ENCODE peak calls at places on chromosomes 5 and 9, in nine cellular contexts. I, B, L, X, A, D, Z, U and P are unnamed samples.

GRCh38 chr9:33117306-33117705 is 40.8 kb upstream of the SMU1 start:
- DNase-seq in U (no peak), I (peak), X (no peak), L (no peak), B (no peak), Z (no peak), A (no peak), D (no peak), P (no peak)

GRCh38 chr9:117957267-117957666 is 253.1 kb downstream of the TLR4 start:
- DNase-seq in A (peak), U (no peak), I (no peak), D (no peak), B (no peak), X (no peak), L (no peak), Z (no peak), P (no peak)

GRCh38 chr5:173612948-173613347 is 3.5 kb downstream of the BOD1 start:
- DNase-seq in U (no peak), Z (no peak), L (no peak), B (peak), A (peak), X (no peak), I (peak), D (no peak), P (no peak)

GRCh38 chr9:116144038-116144437 is 9.6 kb upstream of the PAPPA start:
- DNase-seq in D (no peak), L (no peak), A (peak), X (no peak), Z (no peak), U (no peak), B (peak), I (peak), P (no peak)

GRCh38 chr9:3282365-3282764 is 243.4 kb downstream of the RFX3 start:
- DNase-seq in U (no peak), X (no peak), L (no peak), I (no peak), Z (no peak), A (no peak), D (no peak), B (no peak), P (no peak)

GRCh38 chr9:87141124-87141523 is 193.8 kb upstream of the GAS1 start:
- DNase-seq in U (no peak), B (no peak), X (no peak), Z (no peak), D (no peak), I (no peak), L (no peak), A (no peak), P (no peak)

GRCh38 chr5:74040065-74040551 is 414.1 kb downstream of the ARHGEF28 start:
- DNase-seq in Z (no peak), A (peak), U (no peak), X (no peak), I (peak), L (peak), B (peak), D (no peak), P (no peak)

GRCh38 chr9:97831843-97832636 is 21.0 kb upstream of the FOXE1 start:
- DNase-seq in D (no peak), Z (no peak), B (no peak), L (no peak), A (no peak), I (no peak), U (no peak), X (no peak), P (no peak)

GRCh38 chr5:140273401-140273877 is 29.5 kb downstream of the PFDN1 start:
- DNase-seq in U (no peak), I (peak), B (peak), D (no peak), L (no peak), Z (no peak), A (peak), X (no peak), P (no peak)

GRCh38 chr9:5500441-5501235 is 9.7 kb upstream of the PDCD1LG2 start:
- DNase-seq in X (no peak), L (peak), B (peak), I (no peak), Z (no peak), A (no peak), D (no peak), U (no peak), P (no peak)

GRCh38 chr5:111694183-111694582 is 62.8 kb downstream of the NREP start:
- DNase-seq in B (peak), L (no peak), D (no peak), U (no peak), I (peak), A (peak), Z (no peak), X (no peak), P (no peak)

GRCh38 chr5:151448038-151448985 is 909 bp downstream of the SLC36A1 start:
- DNase-seq in B (no peak), D (no peak), I (peak), L (no peak), Z (peak), X (peak), A (peak), U (peak), P (peak)

GRCh38 chr5:125390316-125390715 is 643.9 kb upstream of the ZNF608 start:
- DNase-seq in A (no peak), U (no peak), L (no peak), I (no peak), D (no peak), X (no peak), Z (no peak), B (no peak), P (no peak)

DNA sequence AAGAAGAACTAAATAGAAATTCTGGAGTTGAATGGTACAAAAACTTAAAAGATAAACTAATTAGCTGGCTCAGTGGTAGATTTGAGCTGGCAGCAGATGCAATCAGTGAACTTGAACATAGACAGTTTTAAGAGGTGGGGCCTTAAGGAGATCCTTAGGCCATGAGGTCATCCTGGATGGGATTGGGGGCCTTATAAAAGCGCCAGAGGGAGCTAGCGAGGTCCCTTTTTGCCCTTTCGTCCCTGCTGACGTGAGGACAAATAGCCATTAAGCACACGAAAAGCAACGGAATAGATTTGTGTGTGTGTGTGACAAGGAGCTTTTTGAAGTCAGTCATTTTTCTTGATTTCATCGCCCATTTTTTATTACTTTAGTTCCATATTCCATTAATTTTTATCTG is 83.3 kb downstream of the ZNF354C start:
- DNase-seq in U (no peak), B (peak), L (no peak), Z (no peak), X (peak), I (peak), D (no peak), A (no peak), P (no peak)
- TF ChIP-seq CTCF in U (no peak), B (no peak), L (peak), Z (no peak), X (peak), I (no peak), D (no peak), A (no peak), P (no peak)

DNA sequence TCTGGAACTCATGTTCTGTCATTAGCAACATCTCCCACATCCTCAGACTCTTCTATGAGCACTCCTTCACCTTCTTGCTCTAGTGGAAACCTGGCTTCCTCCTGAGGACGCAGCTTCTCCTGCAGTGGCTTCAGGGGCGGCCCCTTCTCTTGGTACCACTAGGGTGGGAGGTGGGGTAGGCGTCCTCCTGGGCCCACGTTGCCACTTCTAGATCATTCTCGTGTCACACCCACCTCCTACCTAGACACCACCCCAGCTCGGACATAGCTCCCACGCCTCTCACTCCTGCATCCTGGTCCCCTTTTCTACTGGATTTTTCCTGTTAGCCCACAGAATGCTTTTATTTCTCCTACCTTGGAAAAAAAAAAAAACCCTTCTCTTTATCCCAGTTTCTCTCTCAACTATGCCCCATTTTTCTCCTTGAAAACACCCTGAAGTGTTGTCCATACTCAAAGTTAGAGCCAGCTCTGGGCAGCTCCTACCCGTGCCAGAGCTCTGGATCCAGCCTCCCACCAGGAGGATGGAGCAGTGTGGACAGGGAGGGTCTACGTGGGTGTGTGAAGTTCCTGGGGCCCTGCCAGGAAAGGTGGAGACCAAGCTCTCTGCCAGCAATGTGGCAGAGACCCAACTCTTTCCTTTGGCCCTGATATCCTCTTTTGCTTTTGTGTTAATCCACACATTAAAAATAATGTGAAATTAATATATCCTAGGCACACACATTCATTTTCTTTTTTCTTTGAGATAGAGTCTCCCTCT is 179.2 kb downstream of the HSPA4 start:
- DNase-seq in X (no peak), A (peak), L (no peak), D (no peak), I (no peak), Z (no peak), U (no peak), B (no peak), P (no peak)
- TF ChIP-seq CTCF in X (no peak), A (no peak), L (no peak), D (no peak), I (no peak), Z (no peak), U (no peak), B (no peak), P (no peak)

DNA sequence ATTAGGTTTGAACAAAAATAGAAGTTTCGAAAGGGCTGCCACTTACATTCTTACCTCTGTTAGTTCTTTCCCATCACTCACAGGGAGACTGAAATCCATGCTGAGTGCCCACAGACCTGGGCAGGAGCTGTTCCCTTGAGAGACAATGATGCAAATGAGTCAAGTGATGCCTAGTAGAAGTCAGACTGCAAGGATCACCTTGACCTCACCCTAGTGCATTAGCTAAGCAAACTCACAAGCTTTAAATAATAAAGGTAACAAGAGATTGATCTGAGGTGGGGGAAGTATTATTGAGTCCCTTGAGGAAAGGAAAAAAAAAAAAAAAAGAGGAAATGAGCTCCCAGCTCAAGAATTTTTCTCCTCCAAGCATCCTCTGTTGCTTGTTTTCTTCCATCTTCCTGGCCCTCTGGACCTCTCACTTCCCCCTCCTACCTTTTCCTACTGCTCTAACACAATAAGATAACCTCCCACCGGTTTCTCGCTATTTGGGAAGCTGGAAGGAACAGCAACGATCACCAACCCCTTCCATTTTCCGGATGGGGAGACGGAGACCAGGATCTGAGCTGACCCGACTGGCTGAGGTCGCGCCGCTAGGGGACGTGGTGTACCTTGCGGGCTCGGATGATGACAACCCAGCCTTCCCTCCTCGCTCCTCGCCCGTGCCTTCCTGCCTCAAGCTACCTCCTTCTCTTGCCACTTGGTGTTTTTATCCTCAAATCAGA is 2.0 kb downstream of the LPAR1 start:
- DNase-seq in A (no peak), U (no peak), Z (peak), B (peak), D (no peak), I (peak), X (peak), L (peak), P (no peak)
- TF ChIP-seq CTCF in A (no peak), U (no peak), Z (peak), B (peak), D (no peak), I (peak), X (peak), L (peak), P (no peak)

DNA sequence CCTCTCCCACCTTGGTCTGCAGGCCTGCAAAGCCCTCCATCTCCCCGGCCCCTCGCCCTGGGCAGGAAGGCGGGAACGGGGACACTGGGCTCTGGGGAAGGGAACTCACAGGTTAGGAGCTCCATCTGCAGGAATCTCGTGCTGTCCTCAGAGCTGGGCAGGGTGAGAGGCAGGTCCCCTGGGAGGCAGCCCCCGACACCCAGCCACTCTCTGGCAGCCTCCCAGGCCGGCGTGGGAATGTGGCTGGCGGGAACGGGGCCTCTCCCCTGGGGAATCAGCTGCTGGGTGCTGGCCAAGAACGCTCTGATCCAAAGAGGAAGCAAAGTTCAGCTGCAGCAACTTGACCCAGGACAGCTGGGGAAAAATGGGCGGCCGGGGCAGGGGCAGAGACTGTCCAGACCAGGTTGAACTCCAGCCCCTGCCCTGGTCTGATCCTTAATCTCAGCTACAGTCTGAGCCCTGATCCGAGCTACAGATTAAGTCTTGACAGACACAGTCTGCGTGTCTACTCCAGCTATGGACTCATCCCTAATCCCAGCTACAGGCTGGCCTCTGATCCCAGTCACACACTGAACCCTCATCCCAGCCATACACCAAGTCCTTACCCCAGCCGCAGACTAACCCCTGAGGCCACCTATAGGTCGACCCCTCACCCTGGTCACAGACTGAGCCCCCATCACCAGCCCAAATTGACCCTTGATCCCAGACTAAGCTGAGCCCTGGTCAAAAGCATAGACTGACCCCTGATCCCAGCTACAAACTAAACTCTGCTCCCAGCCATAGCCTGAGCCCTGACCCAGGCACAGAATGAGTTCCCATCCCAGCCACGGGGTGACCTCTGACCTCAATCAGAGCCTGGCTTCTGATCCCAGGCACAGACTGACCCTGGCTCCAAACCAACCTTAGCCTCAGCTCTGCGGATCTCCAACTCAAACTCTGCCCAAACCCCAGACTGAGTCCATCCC is 37.3 kb upstream of the EGFL7 start:
- DNase-seq in U (no peak), I (peak), B (peak), A (peak), X (peak), D (no peak), Z (no peak), L (peak), P (no peak)
- TF ChIP-seq CTCF in U (no peak), I (peak), B (peak), A (peak), X (peak), D (peak), Z (no peak), L (peak), P (no peak)